ENCODE peak calls at places on chromosomes 11 and 22, in eight cellular contexts. S is pancreas, H is left ventricle myocardium inferior, U is tibial nerve, R is SK-N-SH, T is stomach, Z is colonic mucosa, D is dorsolateral prefrontal cortex. P is an unnamed sample.

GRCh38 chr22:39994566-39995345 is at the start of gene FAM83F:
- DNase-seq in S (peak; percentile 85), H (no peak), U (no peak), R (no peak), T (peak; percentile 73), Z (peak; percentile 68), D (no peak), P (no peak)

GRCh38 chr11:125114518-125114917 is 3.1 kb upstream of the TMEM218 start:
- DNase-seq in S (no peak), H (no peak), U (no peak), R (no peak), T (no peak), Z (no peak), D (no peak), P (no peak)

GRCh38 chr22:47011131-47011854 is 248.8 kb downstream of the TBC1D22A start:
- DNase-seq in S (no peak), H (no peak), U (no peak), R (no peak), T (no peak), Z (no peak), D (no peak), P (no peak)

GRCh38 chr22:46797355-46797754 is 34.9 kb downstream of the TBC1D22A start:
- DNase-seq in S (no peak), H (no peak), U (no peak), R (no peak), T (no peak), Z (no peak), D (no peak), P (no peak)

GRCh38 chr11:9155930-9156329 is 64.5 kb upstream of the SCUBE2 start:
- DNase-seq in S (no peak), H (no peak), U (no peak), R (no peak), T (no peak), Z (no peak), D (no peak), P (no peak)

GRCh38 chr11:1053121-1053901 is 16.8 kb upstream of the MUC6 start:
- DNase-seq in S (peak; percentile 35), H (no peak), U (no peak), R (peak; percentile 55), T (no peak), Z (peak; percentile 66), D (no peak), P (no peak)

GRCh38 chr11:92632510-92632909 is 336.9 kb upstream of the MTNR1B start:
- DNase-seq in S (no peak), H (no peak), U (no peak), R (no peak), T (no peak), Z (no peak), D (no peak), P (no peak)

GRCh38 chr11:119365071-119365591 is 16.4 kb downstream of the USP2 start:
- DNase-seq in S (no peak), H (no peak), U (no peak), R (no peak), T (no peak), Z (no peak), D (no peak), P (no peak)

GRCh38 chr11:5600374-5600851 is 4.0 kb downstream of the TRIM6 start:
- DNase-seq in S (peak; percentile 67), H (peak; percentile 41), U (peak; percentile 64), R (peak; percentile 53), T (peak; percentile 77), Z (peak; percentile 63), D (no peak), P (peak; percentile 63)

GRCh38 chr22:43077121-43077877 is 11.9 kb downstream of the TTLL1 start:
- DNase-seq in S (no peak), H (peak; percentile 65), U (no peak), R (no peak), T (no peak), Z (peak; percentile 35), D (peak; percentile 51), P (peak; percentile 53)

GRCh38 chr11:129785383-129786111 is 30.1 kb upstream of the TMEM45B start:
- DNase-seq in S (no peak), H (no peak), U (no peak), R (peak; percentile 11), T (no peak), Z (no peak), D (no peak), P (no peak)

GRCh38 chr11:32447252-32447651 is 11.9 kb upstream of the WT1 start:
- DNase-seq in S (no peak), H (no peak), U (no peak), R (no peak), T (no peak), Z (no peak), D (no peak), P (no peak)
- H3K27me3 ChIP-seq in S (no peaks in the 10 kb centered on the region), H (peaks cover 43% of the 10 kb centered on the region), U (no peaks in the 10 kb centered on the region), R (peaks cover 87% of the 10 kb centered on the region), T (no peaks in the 10 kb centered on the region), Z (no peaks in the 10 kb centered on the region), D (peaks cover 36% of the 10 kb centered on the region), P (peaks cover 14% of the 10 kb centered on the region)

DNA sequence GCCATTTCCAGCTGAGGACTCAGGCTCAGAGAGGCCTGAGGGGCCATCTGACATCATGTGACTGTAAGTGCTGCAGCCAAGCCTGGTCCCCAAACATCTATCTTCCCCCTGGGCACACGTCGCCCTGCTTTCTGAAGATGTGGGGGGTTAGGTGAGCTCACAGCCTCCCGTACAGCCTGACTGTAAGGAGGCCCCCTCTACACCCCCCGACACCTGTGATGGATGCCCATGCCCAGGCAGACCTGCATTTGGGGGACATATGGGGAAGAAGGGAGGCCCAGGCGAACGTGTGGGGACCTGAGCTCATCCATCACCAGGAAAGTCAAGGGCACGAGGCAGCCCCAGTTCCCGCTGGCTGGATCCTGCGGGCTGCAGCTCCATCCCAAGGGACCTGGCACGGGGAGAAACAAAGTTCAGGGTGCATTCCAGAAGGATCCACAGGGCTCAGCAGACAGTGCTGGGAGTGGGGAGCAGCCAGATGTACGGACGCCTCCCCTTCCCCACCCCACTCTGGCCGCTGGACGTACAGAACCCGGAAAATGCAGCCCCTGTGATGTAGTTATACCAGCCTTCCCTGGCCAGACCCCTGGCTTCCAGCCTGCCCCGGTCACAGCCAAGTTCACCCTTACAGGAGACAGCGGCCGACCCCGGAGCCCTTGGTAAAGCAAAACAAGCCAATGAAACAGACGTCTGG is 1431.4 kb downstream of the BRD1 start:
- DNase-seq in S (no peak), H (no peak), U (no peak), R (no peak), T (no peak), Z (no peak), D (peak; percentile 1), P (no peak)
- H3K27ac ChIP-seq in S (no peak overlapping the region), H (no peak overlapping the region), U (no peak overlapping the region), R (no peak overlapping the region), T (no peak overlapping the region), Z (no peak overlapping the region), D (no peak overlapping the region), P (no peak overlapping the region)

GRCh38 chr11:3030289-3031070 is 26.7 kb downstream of the CARS1 start:
- DNase-seq in S (no peak), H (peak; percentile 12), U (no peak), R (no peak), T (no peak), Z (no peak), D (no peak), P (no peak)
- TF ChIP-seq CTCF in S (no peak), H (no peak), U (no peak), R (no peak), T (no peak), Z (no peak), D (no peak), P (no peak)

GRCh38 chr11:93694586-93694985 is 33.1 kb downstream of the CEP295 start:
- DNase-seq in S (no peak), H (no peak), U (no peak), R (no peak), T (no peak), Z (no peak), D (no peak), P (no peak)
- H3K27me3 ChIP-seq in S (no peaks in the 10 kb centered on the region), H (no peaks in the 10 kb centered on the region), U (no peaks in the 10 kb centered on the region), R (no peaks in the 10 kb centered on the region), T (no peaks in the 10 kb centered on the region), Z (no peaks in the 10 kb centered on the region), D (no peaks in the 10 kb centered on the region), P (no peaks in the 10 kb centered on the region)

DNA sequence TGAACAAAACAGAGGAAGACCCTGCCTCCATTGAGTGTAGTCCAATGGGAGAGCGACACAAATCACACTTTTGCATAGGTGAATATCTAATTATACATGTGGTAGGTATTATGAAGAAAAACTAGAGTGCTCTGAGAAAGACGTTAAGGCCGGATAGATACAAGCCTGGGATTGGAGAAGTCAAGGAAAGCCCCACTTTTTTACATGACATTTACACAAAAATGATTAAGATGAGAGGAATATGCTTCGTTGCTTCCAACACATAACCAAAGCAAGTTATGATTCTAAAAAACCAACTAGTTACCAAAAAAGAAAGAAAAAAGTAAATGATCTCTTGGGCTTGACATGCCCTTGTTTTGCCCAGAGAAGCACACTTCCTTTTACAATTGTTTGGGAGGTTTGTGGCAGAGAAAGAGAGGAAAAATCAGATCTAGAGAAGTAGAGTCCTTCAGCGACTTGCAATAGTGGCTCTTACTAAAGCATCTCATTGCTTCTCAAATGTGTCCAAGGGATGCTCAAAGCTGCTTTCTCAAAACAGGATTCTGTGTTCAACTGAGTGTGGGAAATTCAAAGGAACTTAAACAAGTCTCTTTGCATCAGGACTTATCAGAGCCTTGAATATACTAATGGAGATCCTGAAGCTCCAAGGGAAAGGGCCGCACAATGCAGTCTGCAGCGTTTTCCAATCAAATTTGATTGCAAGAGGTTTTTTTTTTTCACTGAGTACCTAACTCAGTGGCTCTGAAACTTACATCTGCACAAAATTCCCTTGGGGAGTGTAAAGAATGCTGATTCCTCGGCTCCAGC is 38.8 kb downstream of the FLI1 start:
- DNase-seq in S (no peak), H (no peak), U (no peak), R (no peak), T (no peak), Z (no peak), D (no peak), P (no peak)
- H3K27ac ChIP-seq in S (no peak overlapping the region), H (no peak overlapping the region), U (no peak overlapping the region), R (no peak overlapping the region), T (no peak overlapping the region), Z (no peak overlapping the region), D (no peak overlapping the region), P (no peak overlapping the region)

GRCh38 chr22:21624120-21624879 is 5.5 kb downstream of the YDJC start:
- DNase-seq in S (no peak), H (peak; percentile 52), U (no peak), R (peak; percentile 57), T (no peak), Z (peak; percentile 41), D (no peak), P (peak; percentile 68)
- TF ChIP-seq CTCF in S (no peak), H (peak; percentile 38), U (peak; percentile 22), R (peak; percentile 73), T (no peak), Z (peak; percentile 14), D (peak; percentile 43), P (peak; percentile 9)